ENCODE peak calls at places on chromosomes 4 and X, in nine cellular contexts. L is breast epithelium, W is Peyer's patch, D is HCT116, A is A549, G is ovary, U is suprapubic skin, O is uterus, N is H1. Y is an unnamed sample.

GRCh38 chrX:153922932-153923857 is 2.9 kb downstream of the ARHGAP4 start:
- DNase-seq in A (peak), L (peak), D (no peak), U (peak), W (no peak), O (peak), N (no peak), G (peak), Y (peak)

GRCh38 chrX:13651150-13651549 is 1.8 kb upstream of the TCEANC start:
- DNase-seq in G (no peak), L (no peak), N (no peak), A (no peak), D (no peak), O (no peak), W (no peak), U (no peak), Y (no peak)

GRCh38 chr4:2962099-2962455 is 1.1 kb downstream of the NOP14 start:
- DNase-seq in L (no peak), U (no peak), O (no peak), D (no peak), A (no peak), W (no peak), N (no peak), G (no peak), Y (no peak)

GRCh38 chrX:147376601-147377387 is 534.9 kb upstream of the FMR1 start:
- DNase-seq in O (no peak), W (no peak), A (no peak), L (no peak), N (no peak), G (peak), U (no peak), D (no peak), Y (no peak)

GRCh38 chrX:30904632-30905031 is 15.6 kb upstream of the TAB3 start:
- DNase-seq in G (no peak), W (no peak), L (no peak), D (no peak), A (no peak), N (no peak), U (no peak), O (no peak), Y (no peak)

GRCh38 chr4:78320353-78320935 is 231.1 kb upstream of the ANXA3 start:
- DNase-seq in D (no peak), U (no peak), O (no peak), G (no peak), N (no peak), W (no peak), A (no peak), L (no peak), Y (no peak)

GRCh38 chr4:139642364-139642763 is 23.3 kb upstream of the MGST2 start:
- DNase-seq in L (no peak), W (no peak), D (no peak), U (no peak), G (no peak), N (no peak), O (no peak), A (no peak), Y (no peak)

GRCh38 chrX:100829730-100830129 is 9.5 kb downstream of the CSTF2 start:
- DNase-seq in U (no peak), L (no peak), A (no peak), N (no peak), D (no peak), G (no peak), O (no peak), W (no peak), Y (no peak)

GRCh38 chr4:187084696-187085095 is 361.0 kb upstream of the FAT1 start:
- DNase-seq in N (no peak), A (no peak), W (no peak), D (no peak), G (no peak), O (no peak), L (no peak), U (no peak), Y (no peak)

GRCh38 chr4:6873792-6874461 is 35.7 kb upstream of the TBC1D14 start:
- DNase-seq in G (peak), A (peak), W (peak), U (no peak), L (peak), D (peak), O (peak), N (no peak), Y (peak)

GRCh38 chrX:1554469-1555210 is 17.7 kb upstream of the P2RY8 start:
- DNase-seq in U (peak), W (no peak), L (no peak), O (no peak), G (no peak), D (no peak), N (no peak), A (no peak), Y (peak)

GRCh38 chrX:72123471-72124185 is 8.1 kb downstream of the RTL5 start:
- DNase-seq in N (no peak), O (no peak), L (no peak), W (no peak), D (no peak), A (no peak), U (no peak), G (no peak), Y (peak)

GRCh38 chrX:147119088-147119487 is 304.5 kb upstream of the CXorf51A start:
- DNase-seq in G (no peak), L (no peak), O (no peak), A (no peak), W (no peak), U (no peak), D (no peak), N (no peak), Y (no peak)

GRCh38 chrX:69196666-69197065 is 31.4 kb upstream of the PJA1 start:
- DNase-seq in D (no peak), G (no peak), U (no peak), A (no peak), N (no peak), L (no peak), O (no peak), W (no peak), Y (no peak)

GRCh38 chr4:145182212-145182611 is 1.8 kb upstream of the OTUD4 start:
- DNase-seq in A (no peak), O (no peak), G (no peak), D (no peak), N (no peak), L (no peak), W (no peak), U (no peak), Y (no peak)

GRCh38 chr4:159526172-159526571 is 423.3 kb downstream of the RAPGEF2 start:
- DNase-seq in G (no peak), D (no peak), O (no peak), U (no peak), L (no peak), A (no peak), N (no peak), W (no peak), Y (no peak)

GRCh38 chr4:37453004-37453360 is 208.4 kb downstream of the NWD2 start:
- DNase-seq in N (no peak), W (no peak), O (peak), U (no peak), D (peak), L (no peak), G (no peak), A (peak), Y (no peak)

GRCh38 chrX:97685753-97686152 is 802.0 kb downstream of the RPA4 start:
- DNase-seq in A (peak), L (no peak), U (no peak), W (no peak), G (no peak), O (no peak), N (no peak), D (peak), Y (no peak)

GRCh38 chrX:109537324-109537665 is 651 bp downstream of the NXT2 start:
- DNase-seq in W (no peak), A (no peak), O (no peak), D (no peak), N (no peak), U (peak), G (no peak), L (peak), Y (no peak)

GRCh38 chrX:104118765-104119164 is 6.4 kb downstream of the ZCCHC18 start:
- DNase-seq in A (no peak), N (no peak), O (no peak), G (no peak), U (no peak), L (no peak), W (no peak), D (no peak), Y (no peak)

GRCh38 chr4:56804551-56804950 is 16.9 kb downstream of the SPINK2 start:
- DNase-seq in D (no peak), L (no peak), U (no peak), W (no peak), O (no peak), A (no peak), N (no peak), G (no peak), Y (no peak)

GRCh38 chr4:159103406-159104131 is 690 bp downstream of the RAPGEF2 start:
- DNase-seq in U (peak), O (peak), N (no peak), W (peak), A (peak), G (peak), D (no peak), L (no peak), Y (peak)

GRCh38 chr4:164239976-164240375 is 514.0 kb upstream of the SMIM31 start:
- DNase-seq in A (no peak), O (no peak), L (no peak), D (no peak), N (no peak), G (no peak), W (no peak), U (no peak), Y (no peak)

GRCh38 chrX:2423899-2424298 is 76.9 kb downstream of the DHRSX start:
- DNase-seq in L (no peak), G (no peak), D (no peak), W (no peak), A (no peak), O (no peak), U (no peak), N (no peak), Y (no peak)

GRCh38 chr4:126209117-126209516 is 894.4 kb downstream of the FAT4 start:
- DNase-seq in L (no peak), D (no peak), W (no peak), O (no peak), G (no peak), U (no peak), N (no peak), A (no peak), Y (no peak)

GRCh38 chrX:283115-283845 is 2.1 kb downstream of the PLCXD1 start:
- DNase-seq in G (peak), L (peak), O (peak), A (peak), W (peak), D (peak), U (peak), N (peak), Y (peak)

GRCh38 chr4:70772929-70773555 is 51.3 kb downstream of the RUFY3 start:
- DNase-seq in O (no peak), W (no peak), A (no peak), L (no peak), N (no peak), D (no peak), G (no peak), U (no peak), Y (no peak)

GRCh38 chrX:153765138-153766079 is 1.4 kb downstream of the PLXNB3 start:
- DNase-seq in L (no peak), W (peak), G (peak), A (no peak), O (peak), N (no peak), D (no peak), U (peak), Y (peak)

GRCh38 chrX:102658551-102658950 is 7.3 kb downstream of the GPRASP1 start:
- DNase-seq in G (no peak), A (no peak), L (no peak), U (no peak), W (no peak), D (no peak), N (no peak), O (no peak), Y (no peak)

GRCh38 chr4:113556382-113557134 is 205.0 kb downstream of the CAMK2D start:
- DNase-seq in O (no peak), N (no peak), A (no peak), U (no peak), L (no peak), G (no peak), W (no peak), D (no peak), Y (no peak)
- H3K4me3 ChIP-seq in O (no peak), N (no peak), A (no peak), U (no peak), L (no peak), G (no peak), W (no peak), D (no peak), Y (no peak)

GRCh38 chr4:724131-724530 is 18.5 kb downstream of the PCGF3 start:
- DNase-seq in U (no peak), L (no peak), N (no peak), A (no peak), D (no peak), W (peak), O (no peak), G (no peak), Y (no peak)
- TF ChIP-seq POLR2A in U (no peak), L (no peak), N (no peak), A (no peak), D (no peak), W (no peak), O (no peak), G (no peak), Y (no peak)

DNA sequence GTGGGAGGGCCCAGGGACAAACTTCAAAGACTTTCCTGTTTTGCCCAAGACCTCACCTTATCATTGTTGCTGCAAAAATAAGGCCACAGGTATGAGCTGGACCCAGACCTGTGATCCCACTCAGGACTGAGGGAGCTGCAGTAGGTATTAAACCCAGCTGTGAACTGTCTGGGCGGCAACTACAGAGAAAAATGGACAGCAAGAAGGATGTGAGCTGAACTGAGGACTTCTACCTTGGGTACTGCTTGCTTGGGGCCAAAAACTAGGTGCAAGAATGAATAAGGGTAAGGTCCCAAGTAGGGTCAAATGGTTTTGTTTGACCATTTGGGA is 17.8 kb upstream of the GABRA4 start:
- DNase-seq in N (no peak), D (no peak), W (no peak), G (no peak), A (no peak), L (no peak), U (no peak), O (no peak), Y (no peak)
- H3K4me3 ChIP-seq in N (no peak), D (no peak), W (no peak), G (no peak), A (no peak), L (no peak), U (no peak), O (no peak), Y (no peak)

DNA sequence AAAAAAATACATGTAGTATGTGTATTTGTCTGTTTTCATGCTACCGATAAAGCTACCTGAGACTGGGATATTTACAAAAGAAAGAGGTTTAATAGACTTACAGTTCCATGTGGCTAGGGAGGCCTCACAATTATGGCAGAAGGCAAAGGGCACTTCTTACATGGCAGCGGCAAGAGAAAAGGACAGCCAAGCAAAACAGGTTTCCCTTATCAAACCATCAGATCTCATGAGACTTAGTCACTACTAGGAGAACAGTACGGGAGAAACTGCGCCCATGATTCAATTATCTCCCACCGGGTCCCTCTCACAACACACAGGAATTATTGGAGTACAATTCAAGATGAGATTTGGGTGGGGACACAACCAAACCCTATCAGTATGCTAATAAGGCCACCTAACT is 137.0 kb upstream of the ELOVL6 start:
- DNase-seq in G (no peak), L (no peak), O (no peak), W (no peak), D (no peak), N (no peak), A (no peak), U (no peak), Y (no peak)
- TF ChIP-seq POLR2A in G (no peak), L (no peak), O (no peak), W (no peak), D (no peak), N (no peak), A (no peak), U (no peak), Y (no peak)

DNA sequence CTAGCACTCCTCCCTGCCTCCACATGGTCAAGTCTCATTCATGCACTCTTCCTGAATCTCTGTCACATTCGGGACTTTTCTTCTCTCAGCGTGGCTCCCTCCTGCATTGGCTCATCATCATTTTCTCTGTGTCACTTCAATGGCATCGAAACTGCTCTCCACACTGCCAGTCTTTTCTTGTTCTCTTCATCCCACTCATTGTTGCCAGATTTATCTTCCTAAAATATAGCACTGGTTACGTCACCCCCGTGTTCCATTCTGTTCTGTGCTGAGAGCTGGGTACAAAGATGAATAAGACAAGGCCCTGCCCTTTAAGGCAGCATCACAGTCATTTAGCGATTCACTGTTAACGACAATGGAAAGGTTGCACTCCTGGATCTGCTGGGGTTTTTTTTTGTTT is 174.4 kb upstream of the TBC1D9 start:
- DNase-seq in L (no peak), U (no peak), O (no peak), N (no peak), W (no peak), G (no peak), A (no peak), D (no peak), Y (peak)
- H3K4me3 ChIP-seq in L (no peak), U (no peak), O (no peak), N (no peak), W (no peak), G (no peak), A (no peak), D (no peak), Y (no peak)

DNA sequence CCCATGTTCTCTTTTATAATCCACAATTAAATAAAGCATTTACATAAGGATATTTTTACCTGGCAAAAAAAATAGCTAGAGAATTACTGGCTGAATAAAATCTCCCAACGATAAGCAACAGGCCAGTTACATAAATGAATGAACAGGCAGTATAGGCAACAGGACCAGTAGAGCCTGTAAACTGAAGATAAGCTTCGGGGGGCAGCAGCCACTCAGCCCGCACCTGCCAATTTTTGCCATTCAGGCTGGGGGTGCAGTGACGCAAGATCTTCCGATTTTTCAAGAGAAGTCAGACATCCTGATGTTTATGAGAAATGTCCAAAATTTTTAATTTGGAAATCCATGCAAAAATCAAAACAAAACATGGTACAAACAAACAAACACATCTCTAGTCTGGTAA is 49.0 kb upstream of the CDKN2AIP start:
- DNase-seq in W (no peak), D (no peak), U (peak), G (no peak), N (no peak), O (no peak), A (no peak), L (no peak), Y (no peak)
- TF ChIP-seq POLR2A in W (no peak), D (no peak), U (no peak), G (no peak), N (no peak), O (no peak), A (no peak), L (no peak), Y (no peak)

DNA sequence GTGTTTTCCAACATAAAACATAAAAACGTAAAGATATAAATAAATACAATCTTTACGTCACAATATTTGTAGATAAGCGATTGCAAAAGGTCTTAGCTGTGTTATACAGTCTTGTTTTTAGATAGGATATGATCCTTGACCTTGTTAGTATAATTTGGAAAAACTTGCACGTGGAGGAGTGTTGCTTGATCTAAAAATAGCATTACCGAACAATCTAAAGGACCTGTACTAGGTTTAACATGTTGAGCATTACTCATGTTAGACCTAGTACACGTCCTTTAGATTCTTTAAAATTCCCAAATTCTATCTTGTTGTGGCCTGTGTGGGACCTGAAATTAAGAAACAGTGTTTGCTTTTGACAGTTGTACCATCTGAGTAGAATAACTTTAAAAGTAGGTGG is 1.7 kb downstream of the METAP1 start:
- DNase-seq in W (no peak), D (no peak), L (no peak), U (no peak), G (no peak), N (no peak), A (no peak), O (no peak), Y (no peak)
- H3K4me3 ChIP-seq in W (no peak), D (peak), L (no peak), U (no peak), G (no peak), N (no peak), A (peak), O (no peak), Y (no peak)

DNA sequence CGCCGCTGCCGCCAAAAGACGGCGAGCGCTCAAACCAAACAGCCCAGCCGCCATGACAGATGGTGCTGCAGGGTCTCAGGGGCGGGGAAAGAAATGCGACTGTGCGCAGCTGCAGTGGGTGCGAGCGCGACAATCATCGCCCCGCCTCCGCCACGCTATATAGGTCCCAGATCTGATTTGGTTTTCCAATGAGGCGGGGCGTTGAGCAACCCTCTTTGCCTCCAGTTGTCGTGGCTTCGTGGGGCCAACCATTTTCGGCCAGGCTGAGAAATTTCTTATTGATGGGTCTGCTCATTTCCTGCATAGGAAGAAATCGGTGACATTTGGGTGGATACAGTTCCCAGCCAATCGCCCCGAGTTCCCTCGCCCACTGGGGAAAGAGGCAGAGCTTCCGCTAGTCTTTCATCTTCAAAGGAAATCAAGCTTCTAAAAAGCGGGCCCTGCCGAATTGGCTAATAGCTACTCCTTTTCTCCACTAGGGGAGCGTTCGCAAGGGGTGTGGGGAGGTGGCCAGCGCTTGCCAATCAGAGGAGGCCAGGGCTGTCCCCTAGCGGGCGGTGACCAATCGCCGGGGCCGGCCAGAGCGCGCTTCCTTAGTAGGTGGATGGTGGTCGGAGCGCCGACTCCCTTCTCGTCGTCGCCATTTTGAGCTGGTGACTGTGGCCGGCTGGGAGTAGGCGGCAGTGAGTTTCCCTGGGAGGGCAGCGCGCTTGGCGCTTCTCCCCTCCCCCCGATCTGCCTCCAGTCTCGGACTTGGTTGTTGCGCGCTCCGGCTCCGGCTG is at the start of the genes NDUFB11 and RBM10:
- DNase-seq in W (peak), D (peak), G (peak), L (peak), O (peak), A (peak), N (peak), U (peak), Y (peak)
- TF ChIP-seq POLR2A in W (peak), D (no peak), G (peak), L (peak), O (peak), A (peak), N (peak), U (no peak), Y (peak)

DNA sequence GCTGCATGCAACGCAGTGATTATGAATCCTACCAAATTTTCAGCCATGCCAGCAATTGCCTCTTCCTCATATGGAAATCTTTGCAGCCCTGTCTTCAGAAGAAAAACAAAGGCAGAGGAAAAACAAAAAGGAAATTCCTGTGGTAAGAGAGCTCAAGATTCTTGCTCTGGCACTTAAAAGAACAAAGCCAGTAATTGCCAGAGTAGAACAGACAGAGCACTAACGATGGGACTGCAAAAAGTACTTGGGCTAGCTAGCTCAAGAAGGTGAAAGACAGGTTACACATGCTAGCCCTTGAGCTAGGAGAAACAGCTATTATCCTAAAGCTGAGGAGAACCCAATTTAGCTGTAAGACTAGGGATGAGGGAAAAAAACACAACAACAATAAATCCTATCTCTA is 582.3 kb downstream of the KCNIP4 start:
- DNase-seq in N (peak), A (no peak), G (no peak), L (no peak), U (no peak), W (no peak), O (no peak), D (no peak), Y (no peak)
- H3K4me3 ChIP-seq in N (no peak), A (no peak), G (no peak), L (no peak), U (no peak), W (no peak), O (no peak), D (no peak), Y (no peak)